ENCODE peak calls at places on chromosomes 1 and 21, in eight cellular contexts. D is Daoy, E is aorta, P is A172, U is breast epithelium, Q is GM12892, Y is mammary epithelial cell, W is H4. J is an unnamed sample.

GRCh38 chr1:161196521-161197451 is 2.1 kb downstream of the ADAMTS4 start:
- DNase-seq in D (no peak), E (peak), P (no peak), U (no peak), Q (no peak), Y (no peak), W (no peak), J (peak)

GRCh38 chr1:158016651-158017335 is 23.3 kb downstream of the KIRREL1 start:
- DNase-seq in D (no peak), E (no peak), P (no peak), U (no peak), Q (no peak), Y (peak), W (no peak), J (no peak)

GRCh38 chr1:8222789-8223188 is 95.1 kb upstream of the SLC45A1 start:
- DNase-seq in D (no peak), E (no peak), P (no peak), U (no peak), Q (no peak), Y (no peak), W (no peak), J (peak)

GRCh38 chr1:177487481-177487880 is 316.7 kb downstream of the BRINP2 start:
- DNase-seq in D (no peak), E (no peak), P (no peak), U (no peak), Q (no peak), Y (no peak), W (no peak), J (no peak)

GRCh38 chr1:16088351-16088911 is 15.0 kb upstream of the FAM131C start:
- DNase-seq in D (no peak), E (peak), P (no peak), U (no peak), Q (no peak), Y (no peak), W (no peak), J (no peak)

GRCh38 chr1:197521118-197521739 is 253.2 kb downstream of the CRB1 start:
- DNase-seq in D (peak), E (no peak), P (peak), U (no peak), Q (no peak), Y (peak), W (peak), J (peak)

GRCh38 chr1:162324391-162324790 is 52.3 kb downstream of the SPATA46 start:
- DNase-seq in D (no peak), E (no peak), P (no peak), U (no peak), Q (no peak), Y (no peak), W (no peak), J (no peak)

GRCh38 chr1:235960799-235961198 is 94.1 kb upstream of the LYST start:
- DNase-seq in D (no peak), E (no peak), P (no peak), U (no peak), Q (no peak), Y (peak), W (no peak), J (no peak)

GRCh38 chr1:27634166-27634981 is 611 bp downstream of the FGR start:
- DNase-seq in D (peak), E (peak), P (no peak), U (no peak), Q (no peak), Y (no peak), W (no peak), J (no peak)

GRCh38 chr1:206715552-206716518 is 31.1 kb downstream of the MAPKAPK2 start:
- DNase-seq in D (no peak), E (no peak), P (no peak), U (no peak), Q (no peak), Y (no peak), W (no peak), J (no peak)

GRCh38 chr1:41464886-41465285 is 19.6 kb downstream of the EDN2 start:
- DNase-seq in D (peak), E (no peak), P (no peak), U (no peak), Q (no peak), Y (no peak), W (no peak), J (no peak)

GRCh38 chr21:45096216-45096615 is 21.8 kb downstream of the ADARB1 start:
- DNase-seq in D (no peak), E (no peak), P (no peak), U (no peak), Q (no peak), Y (no peak), W (no peak), J (no peak)

GRCh38 chr1:12314328-12314903 is 84.6 kb downstream of the VPS13D start:
- DNase-seq in D (no peak), E (no peak), P (peak), U (no peak), Q (no peak), Y (no peak), W (peak), J (no peak)

GRCh38 chr1:111404588-111404987 is 22.9 kb downstream of the OVGP1 start:
- DNase-seq in D (no peak), E (no peak), P (no peak), U (no peak), Q (no peak), Y (no peak), W (no peak), J (no peak)

GRCh38 chr1:201882665-201883132 is 6.0 kb upstream of the SHISA4 start:
- DNase-seq in D (peak), E (no peak), P (peak), U (no peak), Q (no peak), Y (peak), W (no peak), J (peak)

GRCh38 chr21:43764576-43765495 is 11.3 kb downstream of the CSTB start:
- DNase-seq in D (peak), E (no peak), P (peak), U (no peak), Q (no peak), Y (no peak), W (no peak), J (no peak)

GRCh38 chr1:229855999-229856650 is 210.9 kb upstream of the GALNT2 start:
- DNase-seq in D (peak), E (no peak), P (no peak), U (no peak), Q (peak), Y (no peak), W (no peak), J (peak)

GRCh38 chr1:21884456-21885235 is 52.5 kb downstream of the HSPG2 start:
- DNase-seq in D (no peak), E (peak), P (no peak), U (no peak), Q (no peak), Y (no peak), W (no peak), J (no peak)

GRCh38 chr1:236128646-236129178 is 13.6 kb upstream of the GPR137B start:
- DNase-seq in D (peak), E (no peak), P (no peak), U (no peak), Q (no peak), Y (peak), W (no peak), J (no peak)